ENCODE peak calls at places on chromosomes 12 and 14, in ten cellular contexts. One of them, this sample, is unnamed.

GRCh38 chr14:53365516-53366130 is 212.5 kb upstream of the DDHD1 start:
- DNase-seq in NCI-H2081: no peak
- DNase-seq in dorsolateral prefrontal cortex: no peak
- DNase-seq in GM23338: no peak
- DNase-seq in nephron progenitor cell: no peak
- DNase-seq in cardiac muscle cell: peak
- DNase-seq in effector CD4-positive, alpha-beta T cell: no peak
- DNase-seq in HS-5: no peak
- DNase-seq in SK-N-SH: no peak
- DNase-seq in stimulated activated CD8-positive, alpha-beta memory T cell treated with anti-CD3 and anti-CD28 coated beads, Interleukin-4, amount 100 ng/mL, for 24 hours: no peak
- DNase-seq in this sample: no peak

GRCh38 chr12:153080-153746 is 60.7 kb downstream of the SLC6A12 start:
- DNase-seq in NCI-H2081: peak
- DNase-seq in dorsolateral prefrontal cortex: peak
- DNase-seq in GM23338: peak
- DNase-seq in nephron progenitor cell: peak
- DNase-seq in cardiac muscle cell: peak
- DNase-seq in effector CD4-positive, alpha-beta T cell: no peak
- DNase-seq in HS-5: no peak
- DNase-seq in SK-N-SH: peak
- DNase-seq in stimulated activated CD8-positive, alpha-beta memory T cell treated with anti-CD3 and anti-CD28 coated beads, Interleukin-4, amount 100 ng/mL, for 24 hours: peak
- DNase-seq in this sample: peak

GRCh38 chr14:72404106-72404774 is 472.0 kb downstream of the RGS6 start:
- DNase-seq in NCI-H2081: no peak
- DNase-seq in dorsolateral prefrontal cortex: no peak
- DNase-seq in GM23338: no peak
- DNase-seq in nephron progenitor cell: no peak
- DNase-seq in cardiac muscle cell: no peak
- DNase-seq in effector CD4-positive, alpha-beta T cell: no peak
- DNase-seq in HS-5: no peak
- DNase-seq in SK-N-SH: no peak
- DNase-seq in stimulated activated CD8-positive, alpha-beta memory T cell treated with anti-CD3 and anti-CD28 coated beads, Interleukin-4, amount 100 ng/mL, for 24 hours: no peak
- DNase-seq in this sample: no peak

GRCh38 chr12:80262372-80263170 is 163.2 kb downstream of the OTOGL start:
- DNase-seq in NCI-H2081: no peak
- DNase-seq in dorsolateral prefrontal cortex: no peak
- DNase-seq in GM23338: no peak
- DNase-seq in nephron progenitor cell: no peak
- DNase-seq in cardiac muscle cell: no peak
- DNase-seq in effector CD4-positive, alpha-beta T cell: no peak
- DNase-seq in HS-5: peak
- DNase-seq in SK-N-SH: no peak
- DNase-seq in stimulated activated CD8-positive, alpha-beta memory T cell treated with anti-CD3 and anti-CD28 coated beads, Interleukin-4, amount 100 ng/mL, for 24 hours: no peak
- DNase-seq in this sample: no peak

GRCh38 chr12:71243375-71243774 is 85.6 kb upstream of the TSPAN8 start:
- DNase-seq in NCI-H2081: no peak
- DNase-seq in dorsolateral prefrontal cortex: no peak
- DNase-seq in GM23338: no peak
- DNase-seq in nephron progenitor cell: no peak
- DNase-seq in cardiac muscle cell: no peak
- DNase-seq in effector CD4-positive, alpha-beta T cell: no peak
- DNase-seq in HS-5: no peak
- DNase-seq in SK-N-SH: no peak
- DNase-seq in stimulated activated CD8-positive, alpha-beta memory T cell treated with anti-CD3 and anti-CD28 coated beads, Interleukin-4, amount 100 ng/mL, for 24 hours: no peak
- DNase-seq in this sample: no peak

GRCh38 chr14:95675486-95675885 is 10.7 kb upstream of the TCL1B start:
- DNase-seq in NCI-H2081: no peak
- DNase-seq in dorsolateral prefrontal cortex: no peak
- DNase-seq in GM23338: no peak
- DNase-seq in nephron progenitor cell: no peak
- DNase-seq in cardiac muscle cell: no peak
- DNase-seq in effector CD4-positive, alpha-beta T cell: no peak
- DNase-seq in HS-5: no peak
- DNase-seq in SK-N-SH: no peak
- DNase-seq in stimulated activated CD8-positive, alpha-beta memory T cell treated with anti-CD3 and anti-CD28 coated beads, Interleukin-4, amount 100 ng/mL, for 24 hours: no peak
- DNase-seq in this sample: no peak

GRCh38 chr14:28770574-28770973 is 4.0 kb downstream of the FOXG1 start:
- DNase-seq in NCI-H2081: no peak
- DNase-seq in dorsolateral prefrontal cortex: no peak
- DNase-seq in GM23338: no peak
- DNase-seq in nephron progenitor cell: no peak
- DNase-seq in cardiac muscle cell: no peak
- DNase-seq in effector CD4-positive, alpha-beta T cell: no peak
- DNase-seq in HS-5: no peak
- DNase-seq in SK-N-SH: no peak
- DNase-seq in stimulated activated CD8-positive, alpha-beta memory T cell treated with anti-CD3 and anti-CD28 coated beads, Interleukin-4, amount 100 ng/mL, for 24 hours: no peak
- DNase-seq in this sample: no peak

GRCh38 chr14:36996133-36996856 is 176.1 kb downstream of the SLC25A21 start:
- DNase-seq in NCI-H2081: no peak
- DNase-seq in dorsolateral prefrontal cortex: no peak
- DNase-seq in GM23338: no peak
- DNase-seq in nephron progenitor cell: no peak
- DNase-seq in cardiac muscle cell: no peak
- DNase-seq in effector CD4-positive, alpha-beta T cell: no peak
- DNase-seq in HS-5: peak
- DNase-seq in SK-N-SH: no peak
- DNase-seq in stimulated activated CD8-positive, alpha-beta memory T cell treated with anti-CD3 and anti-CD28 coated beads, Interleukin-4, amount 100 ng/mL, for 24 hours: no peak
- DNase-seq in this sample: no peak

GRCh38 chr12:44375694-44376093 is 500.4 kb downstream of the NELL2 start:
- DNase-seq in NCI-H2081: no peak
- DNase-seq in dorsolateral prefrontal cortex: no peak
- DNase-seq in GM23338: no peak
- DNase-seq in nephron progenitor cell: no peak
- DNase-seq in cardiac muscle cell: no peak
- DNase-seq in effector CD4-positive, alpha-beta T cell: no peak
- DNase-seq in HS-5: no peak
- DNase-seq in SK-N-SH: no peak
- DNase-seq in stimulated activated CD8-positive, alpha-beta memory T cell treated with anti-CD3 and anti-CD28 coated beads, Interleukin-4, amount 100 ng/mL, for 24 hours: no peak
- DNase-seq in this sample: no peak

GRCh38 chr14:93015505-93015904 is 92.6 kb downstream of the CHGA start:
- DNase-seq in NCI-H2081: no peak
- DNase-seq in dorsolateral prefrontal cortex: no peak
- DNase-seq in GM23338: no peak
- DNase-seq in nephron progenitor cell: no peak
- DNase-seq in cardiac muscle cell: no peak
- DNase-seq in effector CD4-positive, alpha-beta T cell: no peak
- DNase-seq in HS-5: no peak
- DNase-seq in SK-N-SH: no peak
- DNase-seq in stimulated activated CD8-positive, alpha-beta memory T cell treated with anti-CD3 and anti-CD28 coated beads, Interleukin-4, amount 100 ng/mL, for 24 hours: no peak
- DNase-seq in this sample: no peak

GRCh38 chr12:86712425-86712843 is 456.2 kb upstream of the MGAT4C start:
- DNase-seq in NCI-H2081: no peak
- DNase-seq in dorsolateral prefrontal cortex: no peak
- DNase-seq in GM23338: no peak
- DNase-seq in nephron progenitor cell: no peak
- DNase-seq in cardiac muscle cell: peak
- DNase-seq in effector CD4-positive, alpha-beta T cell: no peak
- DNase-seq in HS-5: peak
- DNase-seq in SK-N-SH: no peak
- DNase-seq in stimulated activated CD8-positive, alpha-beta memory T cell treated with anti-CD3 and anti-CD28 coated beads, Interleukin-4, amount 100 ng/mL, for 24 hours: no peak
- DNase-seq in this sample: no peak

GRCh38 chr12:124713041-124713435 is 145.6 kb upstream of the NCOR2 start:
- DNase-seq in NCI-H2081: no peak
- DNase-seq in dorsolateral prefrontal cortex: no peak
- DNase-seq in GM23338: no peak
- DNase-seq in nephron progenitor cell: no peak
- DNase-seq in cardiac muscle cell: peak
- DNase-seq in effector CD4-positive, alpha-beta T cell: no peak
- DNase-seq in HS-5: no peak
- DNase-seq in SK-N-SH: no peak
- DNase-seq in stimulated activated CD8-positive, alpha-beta memory T cell treated with anti-CD3 and anti-CD28 coated beads, Interleukin-4, amount 100 ng/mL, for 24 hours: no peak
- DNase-seq in this sample: no peak

GRCh38 chr12:91370086-91370868 is 187.7 kb upstream of the DCN start:
- DNase-seq in NCI-H2081: no peak
- DNase-seq in dorsolateral prefrontal cortex: no peak
- DNase-seq in GM23338: peak
- DNase-seq in nephron progenitor cell: no peak
- DNase-seq in cardiac muscle cell: no peak
- DNase-seq in effector CD4-positive, alpha-beta T cell: no peak
- DNase-seq in HS-5: no peak
- DNase-seq in SK-N-SH: no peak
- DNase-seq in stimulated activated CD8-positive, alpha-beta memory T cell treated with anti-CD3 and anti-CD28 coated beads, Interleukin-4, amount 100 ng/mL, for 24 hours: no peak
- DNase-seq in this sample: no peak

GRCh38 chr14:102853703-102854396 is 68.6 kb upstream of the AMN start:
- DNase-seq in NCI-H2081: no peak
- DNase-seq in dorsolateral prefrontal cortex: no peak
- DNase-seq in GM23338: no peak
- DNase-seq in nephron progenitor cell: no peak
- DNase-seq in cardiac muscle cell: peak
- DNase-seq in effector CD4-positive, alpha-beta T cell: no peak
- DNase-seq in HS-5: no peak
- DNase-seq in SK-N-SH: no peak
- DNase-seq in stimulated activated CD8-positive, alpha-beta memory T cell treated with anti-CD3 and anti-CD28 coated beads, Interleukin-4, amount 100 ng/mL, for 24 hours: no peak
- DNase-seq in this sample: no peak

GRCh38 chr12:69513297-69513696 is 43.1 kb downstream of the FRS2 start:
- DNase-seq in NCI-H2081: no peak
- DNase-seq in dorsolateral prefrontal cortex: no peak
- DNase-seq in GM23338: no peak
- DNase-seq in nephron progenitor cell: no peak
- DNase-seq in cardiac muscle cell: no peak
- DNase-seq in effector CD4-positive, alpha-beta T cell: no peak
- DNase-seq in HS-5: no peak
- DNase-seq in SK-N-SH: no peak
- DNase-seq in stimulated activated CD8-positive, alpha-beta memory T cell treated with anti-CD3 and anti-CD28 coated beads, Interleukin-4, amount 100 ng/mL, for 24 hours: no peak
- DNase-seq in this sample: no peak

GRCh38 chr14:65352964-65353530 is 59.5 kb upstream of the FUT8 start:
- DNase-seq in NCI-H2081: no peak
- DNase-seq in dorsolateral prefrontal cortex: no peak
- DNase-seq in GM23338: no peak
- DNase-seq in nephron progenitor cell: no peak
- DNase-seq in cardiac muscle cell: no peak
- DNase-seq in effector CD4-positive, alpha-beta T cell: no peak
- DNase-seq in HS-5: no peak
- DNase-seq in SK-N-SH: no peak
- DNase-seq in stimulated activated CD8-positive, alpha-beta memory T cell treated with anti-CD3 and anti-CD28 coated beads, Interleukin-4, amount 100 ng/mL, for 24 hours: no peak
- DNase-seq in this sample: no peak

GRCh38 chr12:30970559-30971202 is 44.1 kb downstream of the TSPAN11 start:
- DNase-seq in NCI-H2081: peak
- DNase-seq in dorsolateral prefrontal cortex: no peak
- DNase-seq in GM23338: no peak
- DNase-seq in nephron progenitor cell: no peak
- DNase-seq in cardiac muscle cell: peak
- DNase-seq in effector CD4-positive, alpha-beta T cell: no peak
- DNase-seq in HS-5: no peak
- DNase-seq in SK-N-SH: peak
- DNase-seq in stimulated activated CD8-positive, alpha-beta memory T cell treated with anti-CD3 and anti-CD28 coated beads, Interleukin-4, amount 100 ng/mL, for 24 hours: no peak
- DNase-seq in this sample: no peak

GRCh38 chr12:65313704-65314317 is 35.3 kb downstream of the MSRB3 start:
- DNase-seq in NCI-H2081: no peak
- DNase-seq in dorsolateral prefrontal cortex: no peak
- DNase-seq in GM23338: peak
- DNase-seq in nephron progenitor cell: no peak
- DNase-seq in cardiac muscle cell: peak
- DNase-seq in effector CD4-positive, alpha-beta T cell: no peak
- DNase-seq in HS-5: no peak
- DNase-seq in SK-N-SH: no peak
- DNase-seq in stimulated activated CD8-positive, alpha-beta memory T cell treated with anti-CD3 and anti-CD28 coated beads, Interleukin-4, amount 100 ng/mL, for 24 hours: no peak
- DNase-seq in this sample: no peak

GRCh38 chr14:74579447-74580274 is 32.4 kb downstream of the LTBP2 start:
- DNase-seq in NCI-H2081: no peak
- DNase-seq in dorsolateral prefrontal cortex: no peak
- DNase-seq in GM23338: no peak
- DNase-seq in nephron progenitor cell: no peak
- DNase-seq in cardiac muscle cell: peak
- DNase-seq in effector CD4-positive, alpha-beta T cell: no peak
- DNase-seq in HS-5: peak
- DNase-seq in SK-N-SH: no peak
- DNase-seq in stimulated activated CD8-positive, alpha-beta memory T cell treated with anti-CD3 and anti-CD28 coated beads, Interleukin-4, amount 100 ng/mL, for 24 hours: peak
- DNase-seq in this sample: no peak

GRCh38 chr12:76247026-76247688 is 101.1 kb downstream of the BBS10 start:
- DNase-seq in NCI-H2081: no peak
- DNase-seq in dorsolateral prefrontal cortex: no peak
- DNase-seq in GM23338: no peak
- DNase-seq in nephron progenitor cell: no peak
- DNase-seq in cardiac muscle cell: peak
- DNase-seq in effector CD4-positive, alpha-beta T cell: no peak
- DNase-seq in HS-5: no peak
- DNase-seq in SK-N-SH: no peak
- DNase-seq in stimulated activated CD8-positive, alpha-beta memory T cell treated with anti-CD3 and anti-CD28 coated beads, Interleukin-4, amount 100 ng/mL, for 24 hours: no peak
- DNase-seq in this sample: no peak

GRCh38 chr12:26941251-26941650 is 3.0 kb downstream of the FGFR1OP2 start:
- DNase-seq in NCI-H2081: no peak
- DNase-seq in dorsolateral prefrontal cortex: no peak
- DNase-seq in GM23338: no peak
- DNase-seq in nephron progenitor cell: no peak
- DNase-seq in cardiac muscle cell: no peak
- DNase-seq in effector CD4-positive, alpha-beta T cell: no peak
- DNase-seq in HS-5: no peak
- DNase-seq in SK-N-SH: no peak
- DNase-seq in stimulated activated CD8-positive, alpha-beta memory T cell treated with anti-CD3 and anti-CD28 coated beads, Interleukin-4, amount 100 ng/mL, for 24 hours: no peak
- DNase-seq in this sample: no peak

GRCh38 chr14:79016828-79017505 is 846.8 kb downstream of the NRXN3 start:
- DNase-seq in NCI-H2081: no peak
- DNase-seq in dorsolateral prefrontal cortex: no peak
- DNase-seq in GM23338: no peak
- DNase-seq in nephron progenitor cell: no peak
- DNase-seq in cardiac muscle cell: peak
- DNase-seq in effector CD4-positive, alpha-beta T cell: no peak
- DNase-seq in HS-5: peak
- DNase-seq in SK-N-SH: no peak
- DNase-seq in stimulated activated CD8-positive, alpha-beta memory T cell treated with anti-CD3 and anti-CD28 coated beads, Interleukin-4, amount 100 ng/mL, for 24 hours: no peak
- DNase-seq in this sample: no peak

GRCh38 chr12:49357099-49357678 is 10.1 kb upstream of the SPATS2 start:
- DNase-seq in NCI-H2081: peak
- DNase-seq in dorsolateral prefrontal cortex: no peak
- DNase-seq in GM23338: peak
- DNase-seq in nephron progenitor cell: no peak
- DNase-seq in cardiac muscle cell: peak
- DNase-seq in effector CD4-positive, alpha-beta T cell: no peak
- DNase-seq in HS-5: peak
- DNase-seq in SK-N-SH: peak
- DNase-seq in stimulated activated CD8-positive, alpha-beta memory T cell treated with anti-CD3 and anti-CD28 coated beads, Interleukin-4, amount 100 ng/mL, for 24 hours: no peak
- DNase-seq in this sample: no peak

GRCh38 chr12:57099062-57099714 is 10.3 kb downstream of the NAB2 start:
- DNase-seq in NCI-H2081: no peak
- DNase-seq in dorsolateral prefrontal cortex: no peak
- DNase-seq in GM23338: no peak
- DNase-seq in nephron progenitor cell: no peak
- DNase-seq in cardiac muscle cell: no peak
- DNase-seq in effector CD4-positive, alpha-beta T cell: no peak
- DNase-seq in HS-5: no peak
- DNase-seq in SK-N-SH: peak
- DNase-seq in stimulated activated CD8-positive, alpha-beta memory T cell treated with anti-CD3 and anti-CD28 coated beads, Interleukin-4, amount 100 ng/mL, for 24 hours: no peak
- DNase-seq in this sample: no peak

GRCh38 chr12:124588018-124588634 is 20.7 kb upstream of the NCOR2 start:
- DNase-seq in NCI-H2081: no peak
- DNase-seq in dorsolateral prefrontal cortex: no peak
- DNase-seq in GM23338: no peak
- DNase-seq in nephron progenitor cell: no peak
- DNase-seq in cardiac muscle cell: no peak
- DNase-seq in effector CD4-positive, alpha-beta T cell: no peak
- DNase-seq in HS-5: no peak
- DNase-seq in SK-N-SH: no peak
- DNase-seq in stimulated activated CD8-positive, alpha-beta memory T cell treated with anti-CD3 and anti-CD28 coated beads, Interleukin-4, amount 100 ng/mL, for 24 hours: no peak
- DNase-seq in this sample: no peak

GRCh38 chr12:27572486-27573255 is 48.7 kb downstream of the PPFIBP1 start:
- DNase-seq in NCI-H2081: no peak
- DNase-seq in dorsolateral prefrontal cortex: no peak
- DNase-seq in GM23338: no peak
- DNase-seq in nephron progenitor cell: no peak
- DNase-seq in cardiac muscle cell: no peak
- DNase-seq in effector CD4-positive, alpha-beta T cell: no peak
- DNase-seq in HS-5: no peak
- DNase-seq in SK-N-SH: no peak
- DNase-seq in stimulated activated CD8-positive, alpha-beta memory T cell treated with anti-CD3 and anti-CD28 coated beads, Interleukin-4, amount 100 ng/mL, for 24 hours: no peak
- DNase-seq in this sample: no peak

GRCh38 chr12:95386056-95386455 is 87.9 kb upstream of the METAP2 start:
- DNase-seq in NCI-H2081: no peak
- DNase-seq in dorsolateral prefrontal cortex: no peak
- DNase-seq in GM23338: no peak
- DNase-seq in nephron progenitor cell: no peak
- DNase-seq in cardiac muscle cell: peak
- DNase-seq in effector CD4-positive, alpha-beta T cell: no peak
- DNase-seq in HS-5: no peak
- DNase-seq in SK-N-SH: no peak
- DNase-seq in stimulated activated CD8-positive, alpha-beta memory T cell treated with anti-CD3 and anti-CD28 coated beads, Interleukin-4, amount 100 ng/mL, for 24 hours: no peak
- DNase-seq in this sample: no peak

GRCh38 chr14:71264260-71264659 is 357.0 kb downstream of the PCNX1 start:
- DNase-seq in NCI-H2081: no peak
- DNase-seq in dorsolateral prefrontal cortex: no peak
- DNase-seq in GM23338: peak
- DNase-seq in nephron progenitor cell: no peak
- DNase-seq in cardiac muscle cell: no peak
- DNase-seq in effector CD4-positive, alpha-beta T cell: no peak
- DNase-seq in HS-5: no peak
- DNase-seq in SK-N-SH: no peak
- DNase-seq in stimulated activated CD8-positive, alpha-beta memory T cell treated with anti-CD3 and anti-CD28 coated beads, Interleukin-4, amount 100 ng/mL, for 24 hours: no peak
- DNase-seq in this sample: no peak